ENCODE peak calls at places on chromosome 3, in nine cellular contexts. N is GM20000; U is activated CD4-positive, CD25-positive, alpha-beta regulatory T cell treated with anti-CD3 and anti-CD28 coated beads, Interleukin-2, amount 50 U/mL, for 72 hours; R is astrocyte of the spinal cord; W is retinal pigment epithelial cell; J is NCI-H69; P is caudate nucleus; D is lower leg skin; G is activated T-cell treated with anti-CD3 and anti-CD28 coated beads for 4 hours. F is an unnamed sample.

GRCh38 chr3:122946185-122946584 is 81.4 kb downstream of the SEMA5B start:
- DNase-seq in G (no peak), U (no peak), R (no peak), J (no peak), D (no peak), P (no peak), N (no peak), W (no peak), F (no peak)

GRCh38 chr3:40476478-40477470 is at the start of gene ZNF619:
- DNase-seq in R (peak), G (peak), P (peak), W (peak), D (peak), N (peak), J (peak), U (peak), F (peak)

GRCh38 chr3:87236093-87236492 is 9.0 kb downstream of the CHMP2B start:
- DNase-seq in R (no peak), W (no peak), P (no peak), J (no peak), G (no peak), N (no peak), D (no peak), U (no peak), F (no peak)

GRCh38 chr3:127288921-127289645 is 1.2 kb upstream of the PRR20G start:
- DNase-seq in J (peak), W (no peak), P (no peak), N (no peak), D (no peak), G (no peak), U (no peak), R (no peak), F (no peak)

GRCh38 chr3:145952541-145952940 is 208.4 kb downstream of the PLOD2 start:
- DNase-seq in G (no peak), N (no peak), W (no peak), R (peak), D (no peak), J (no peak), P (no peak), U (no peak), F (no peak)

GRCh38 chr3:25056-25455 is 171.5 kb upstream of the CHL1 start:
- DNase-seq in W (no peak), R (no peak), P (no peak), G (no peak), N (no peak), J (no peak), U (no peak), D (no peak), F (no peak)

GRCh38 chr3:87270908-87271727 is 5.3 kb downstream of the POU1F1 start:
- DNase-seq in W (no peak), U (no peak), G (no peak), N (no peak), D (no peak), P (no peak), J (no peak), R (no peak), F (no peak)

GRCh38 chr3:47542614-47543173 is 29.2 kb upstream of the ELP6 start:
- DNase-seq in W (no peak), R (peak), G (no peak), P (peak), N (no peak), J (no peak), D (no peak), U (no peak), F (no peak)

GRCh38 chr3:119359476-119359998 is 65.4 kb downstream of the ARHGAP31 start:
- DNase-seq in W (no peak), G (no peak), J (no peak), R (no peak), N (peak), P (no peak), U (no peak), D (no peak), F (no peak)

F was measured in NCI-H345.